ENCODE peak calls at places on chromosome 15, in five cellular contexts. Z, P, R, A and Q are unnamed samples.

GRCh38 chr15:40313531-40314398 is 6.0 kb upstream of the PLCB2 start:
- DNase-seq in Z (no peak), P (peak), R (peak), A (peak), Q (peak)

GRCh38 chr15:51828621-51829359 is 663 bp upstream of the TMOD3 start:
- DNase-seq in Z (no peak), P (no peak), R (no peak), A (peak), Q (peak)

GRCh38 chr15:85417276-85417675 is 36.9 kb downstream of the AKAP13 start:
- DNase-seq in Z (no peak), P (no peak), R (no peak), A (no peak), Q (no peak)

GRCh38 chr15:100628746-100629145 is 26.4 kb downstream of the ASB7 start:
- DNase-seq in Z (no peak), P (no peak), R (no peak), A (no peak), Q (no peak)

GRCh38 chr15:44101286-44101685 is 93.8 kb downstream of the FRMD5 start:
- DNase-seq in Z (no peak), P (no peak), R (no peak), A (peak), Q (no peak)

GRCh38 chr15:92810418-92811138 is 89.5 kb upstream of the CHD2 start:
- DNase-seq in Z (no peak), P (peak), R (peak), A (no peak), Q (no peak)

GRCh38 chr15:34119291-34119690 is 17.4 kb downstream of the PGBD4 start:
- DNase-seq in Z (no peak), P (no peak), R (no peak), A (no peak), Q (no peak)

GRCh38 chr15:100572362-100572983 is 29.5 kb downstream of the LINS1 start:
- DNase-seq in Z (no peak), P (no peak), R (no peak), A (no peak), Q (no peak)

GRCh38 chr15:99176757-99177156 is 71.9 kb downstream of the SYNM start:
- DNase-seq in Z (no peak), P (no peak), R (no peak), A (no peak), Q (no peak)

GRCh38 chr15:101652783-101653430 is 726 bp upstream of the TM2D3 start:
- DNase-seq in Z (no peak), P (no peak), R (no peak), A (peak), Q (no peak)

GRCh38 chr15:60373745-60374144 is 24.0 kb downstream of the ANXA2 start:
- DNase-seq in Z (no peak), P (no peak), R (no peak), A (no peak), Q (no peak)

GRCh38 chr15:93515256-93516044 is 426.4 kb upstream of the RGMA start:
- DNase-seq in Z (no peak), P (no peak), R (peak), A (no peak), Q (no peak)

GRCh38 chr15:92803852-92804609 is 96.1 kb upstream of the CHD2 start:
- DNase-seq in Z (peak), P (peak), R (peak), A (peak), Q (peak)

GRCh38 chr15:70560617-70561328 is 202.6 kb downstream of the UACA start:
- DNase-seq in Z (no peak), P (no peak), R (no peak), A (no peak), Q (no peak)

GRCh38 chr15:95826831-95827230 is 503.7 kb upstream of the NR2F2 start:
- DNase-seq in Z (no peak), P (no peak), R (no peak), A (no peak), Q (no peak)

GRCh38 chr15:69497634-69498033 is 45.0 kb downstream of the RPLP1 start:
- DNase-seq in Z (no peak), P (no peak), R (no peak), A (no peak), Q (no peak)

GRCh38 chr15:23026218-23026617 is 13.2 kb downstream of the TUBGCP5 start:
- DNase-seq in Z (no peak), P (no peak), R (no peak), A (no peak), Q (no peak)

DNA sequence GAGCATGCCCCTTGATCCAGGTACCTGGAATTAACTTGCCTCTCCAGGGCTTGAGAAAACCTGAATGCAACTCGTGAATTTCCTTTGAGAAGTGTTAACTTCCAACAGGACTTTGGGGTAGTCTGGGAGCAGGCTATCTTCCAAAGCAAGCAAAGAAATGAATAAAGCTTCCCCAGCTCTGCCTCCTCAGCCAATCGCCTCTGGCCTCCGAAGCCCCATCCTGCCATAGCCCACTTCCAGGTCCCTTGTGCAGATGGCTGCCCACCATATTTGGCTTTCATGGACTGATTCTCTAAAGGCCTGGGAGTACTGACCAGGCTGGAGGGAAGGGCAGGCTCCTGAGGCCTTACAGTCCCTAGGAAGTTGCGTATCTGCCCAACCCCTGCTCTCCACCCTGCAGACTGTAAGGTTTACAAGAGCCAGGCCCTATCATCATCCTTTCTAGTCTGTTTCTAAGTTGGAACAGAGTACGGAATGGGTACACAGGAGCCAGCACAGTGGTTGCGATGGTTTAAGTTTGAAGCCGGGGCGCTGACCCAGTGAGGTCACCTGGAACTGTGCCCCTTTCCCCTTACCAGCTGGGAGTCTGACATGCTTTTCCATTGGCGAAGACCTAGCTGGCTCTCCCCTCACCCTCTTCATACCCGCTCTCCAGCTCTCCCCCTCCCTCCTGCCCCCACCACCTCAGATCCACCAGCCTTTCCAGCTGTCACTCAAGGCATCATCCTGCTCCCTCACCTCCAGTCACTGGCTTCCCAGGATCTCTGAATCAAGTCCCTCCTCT is 1.1 kb upstream of the PML start:
- DNase-seq in Z (no peak), P (no peak), R (no peak), A (no peak), Q (no peak)
- H3K27ac ChIP-seq in Z (no peak), P (no peak), R (no peak), A (no peak), Q (no peak)

GRCh38 chr15:61764141-61764540 is 296.1 kb downstream of the VPS13C start:
- DNase-seq in Z (no peak), P (no peak), R (no peak), A (no peak), Q (no peak)
- H3K27ac ChIP-seq in Z (no peak), P (no peak), R (no peak), A (no peak), Q (no peak)

GRCh38 chr15:39140060-39140604 is 440.7 kb upstream of the THBS1 start:
- DNase-seq in Z (peak), P (no peak), R (no peak), A (peak), Q (no peak)

GRCh38 chr15:39135989-39136388 is 444.9 kb upstream of the THBS1 start:
- DNase-seq in Z (peak), P (no peak), R (no peak), A (peak), Q (no peak)

GRCh38 chr15:39144051-39144450 is 436.8 kb upstream of the THBS1 start:
- DNase-seq in Z (no peak), P (no peak), R (no peak), A (no peak), Q (no peak)

GRCh38 chr15:39142500-39142899 is 438.4 kb upstream of the THBS1 start:
- DNase-seq in Z (no peak), P (no peak), R (no peak), A (no peak), Q (no peak)

GRCh38 chr15:39139431-39140059 is 441.3 kb upstream of the THBS1 start:
- DNase-seq in Z (no peak), P (no peak), R (no peak), A (no peak), Q (no peak)
- H3K27ac ChIP-seq in Z (peak), P (no peak), R (no peak), A (peak), Q (peak)

GRCh38 chr15:65085207-65085753 is 8.7 kb downstream of the KBTBD13 start:
- DNase-seq in Z (no peak), P (no peak), R (peak), A (no peak), Q (no peak)
- H3K27ac ChIP-seq in Z (no peak), P (no peak), R (peak), A (no peak), Q (no peak)